ENCODE peak calls at places on chromosomes 5 and 9, in ten cellular contexts. One of them, this sample, is unnamed.

GRCh38 chr5:149283611-149284480 is 12.2 kb downstream of the AFAP1L1 start:
- DNase-seq in CD4-positive, alpha-beta memory T cell: no peak
- DNase-seq in stomach: no peak
- DNase-seq in right atrium auricular region: no peak
- DNase-seq in CD4-positive, CD25-positive, alpha-beta regulatory T cell: no peak
- DNase-seq in brain microvascular endothelial cell: peak
- DNase-seq in GM23338: no peak
- DNase-seq in prostate gland: peak
- DNase-seq in small intestine: no peak
- DNase-seq in heart left ventricle: no peak
- DNase-seq in this sample: no peak

GRCh38 chr5:138972836-138973235 is 97.7 kb upstream of the LRRTM2 start:
- DNase-seq in CD4-positive, alpha-beta memory T cell: no peak
- DNase-seq in stomach: no peak
- DNase-seq in right atrium auricular region: no peak
- DNase-seq in CD4-positive, CD25-positive, alpha-beta regulatory T cell: no peak
- DNase-seq in brain microvascular endothelial cell: no peak
- DNase-seq in GM23338: peak
- DNase-seq in prostate gland: no peak
- DNase-seq in small intestine: no peak
- DNase-seq in heart left ventricle: no peak
- DNase-seq in this sample: no peak

GRCh38 chr5:108727154-108727638 is 20.5 kb upstream of the FER start:
- DNase-seq in CD4-positive, alpha-beta memory T cell: no peak
- DNase-seq in stomach: no peak
- DNase-seq in right atrium auricular region: peak
- DNase-seq in CD4-positive, CD25-positive, alpha-beta regulatory T cell: no peak
- DNase-seq in brain microvascular endothelial cell: no peak
- DNase-seq in GM23338: peak
- DNase-seq in prostate gland: peak
- DNase-seq in small intestine: peak
- DNase-seq in heart left ventricle: peak
- DNase-seq in this sample: peak

GRCh38 chr5:39399135-39400036 is 25.4 kb downstream of the DAB2 start:
- DNase-seq in CD4-positive, alpha-beta memory T cell: no peak
- DNase-seq in stomach: no peak
- DNase-seq in right atrium auricular region: no peak
- DNase-seq in CD4-positive, CD25-positive, alpha-beta regulatory T cell: no peak
- DNase-seq in brain microvascular endothelial cell: peak
- DNase-seq in GM23338: peak
- DNase-seq in prostate gland: no peak
- DNase-seq in small intestine: peak
- DNase-seq in heart left ventricle: no peak
- DNase-seq in this sample: no peak

GRCh38 chr5:60505796-60506195 is 194.2 kb downstream of the DEPDC1B start:
- DNase-seq in CD4-positive, alpha-beta memory T cell: no peak
- DNase-seq in stomach: no peak
- DNase-seq in right atrium auricular region: no peak
- DNase-seq in CD4-positive, CD25-positive, alpha-beta regulatory T cell: no peak
- DNase-seq in brain microvascular endothelial cell: no peak
- DNase-seq in GM23338: no peak
- DNase-seq in prostate gland: no peak
- DNase-seq in small intestine: no peak
- DNase-seq in heart left ventricle: no peak
- DNase-seq in this sample: no peak

GRCh38 chr9:76232861-76233499 is 161.2 kb downstream of the RFK start:
- DNase-seq in CD4-positive, alpha-beta memory T cell: no peak
- DNase-seq in stomach: no peak
- DNase-seq in right atrium auricular region: no peak
- DNase-seq in CD4-positive, CD25-positive, alpha-beta regulatory T cell: no peak
- DNase-seq in brain microvascular endothelial cell: no peak
- DNase-seq in GM23338: no peak
- DNase-seq in prostate gland: no peak
- DNase-seq in small intestine: no peak
- DNase-seq in heart left ventricle: no peak
- DNase-seq in this sample: no peak

GRCh38 chr5:36090033-36090432 is 23.4 kb upstream of the UGT3A2 start:
- DNase-seq in CD4-positive, alpha-beta memory T cell: no peak
- DNase-seq in stomach: no peak
- DNase-seq in right atrium auricular region: no peak
- DNase-seq in CD4-positive, CD25-positive, alpha-beta regulatory T cell: no peak
- DNase-seq in brain microvascular endothelial cell: peak
- DNase-seq in GM23338: peak
- DNase-seq in prostate gland: no peak
- DNase-seq in small intestine: peak
- DNase-seq in heart left ventricle: no peak
- DNase-seq in this sample: no peak

GRCh38 chr5:78727786-78728761 is 79.5 kb upstream of the LHFPL2 start:
- DNase-seq in CD4-positive, alpha-beta memory T cell: no peak
- DNase-seq in stomach: peak
- DNase-seq in right atrium auricular region: no peak
- DNase-seq in CD4-positive, CD25-positive, alpha-beta regulatory T cell: no peak
- DNase-seq in brain microvascular endothelial cell: no peak
- DNase-seq in GM23338: no peak
- DNase-seq in prostate gland: no peak
- DNase-seq in small intestine: peak
- DNase-seq in heart left ventricle: no peak
- DNase-seq in this sample: no peak

GRCh38 chr5:15533124-15533893 is 33.3 kb downstream of the FBXL7 start:
- DNase-seq in CD4-positive, alpha-beta memory T cell: no peak
- DNase-seq in stomach: no peak
- DNase-seq in right atrium auricular region: no peak
- DNase-seq in CD4-positive, CD25-positive, alpha-beta regulatory T cell: no peak
- DNase-seq in brain microvascular endothelial cell: peak
- DNase-seq in GM23338: no peak
- DNase-seq in prostate gland: no peak
- DNase-seq in small intestine: no peak
- DNase-seq in heart left ventricle: no peak
- DNase-seq in this sample: no peak

GRCh38 chr9:105439428-105439827 is 8.4 kb upstream of the FSD1L start:
- DNase-seq in CD4-positive, alpha-beta memory T cell: no peak
- DNase-seq in stomach: no peak
- DNase-seq in right atrium auricular region: no peak
- DNase-seq in CD4-positive, CD25-positive, alpha-beta regulatory T cell: no peak
- DNase-seq in brain microvascular endothelial cell: peak
- DNase-seq in GM23338: no peak
- DNase-seq in prostate gland: no peak
- DNase-seq in small intestine: no peak
- DNase-seq in heart left ventricle: peak
- DNase-seq in this sample: no peak

GRCh38 chr9:7368410-7369292 is 430.9 kb downstream of the DMAC1 start:
- DNase-seq in CD4-positive, alpha-beta memory T cell: no peak
- DNase-seq in stomach: no peak
- DNase-seq in right atrium auricular region: no peak
- DNase-seq in CD4-positive, CD25-positive, alpha-beta regulatory T cell: no peak
- DNase-seq in brain microvascular endothelial cell: no peak
- DNase-seq in GM23338: no peak
- DNase-seq in prostate gland: no peak
- DNase-seq in small intestine: no peak
- DNase-seq in heart left ventricle: peak
- DNase-seq in this sample: no peak

GRCh38 chr5:62037972-62038371 is 268.0 kb upstream of the KIF2A start:
- DNase-seq in CD4-positive, alpha-beta memory T cell: no peak
- DNase-seq in stomach: no peak
- DNase-seq in right atrium auricular region: no peak
- DNase-seq in CD4-positive, CD25-positive, alpha-beta regulatory T cell: no peak
- DNase-seq in brain microvascular endothelial cell: no peak
- DNase-seq in GM23338: no peak
- DNase-seq in prostate gland: no peak
- DNase-seq in small intestine: no peak
- DNase-seq in heart left ventricle: no peak
- DNase-seq in this sample: no peak

GRCh38 chr5:89083791-89084190 is 200.8 kb upstream of the MEF2C start:
- DNase-seq in CD4-positive, alpha-beta memory T cell: no peak
- DNase-seq in stomach: no peak
- DNase-seq in right atrium auricular region: no peak
- DNase-seq in CD4-positive, CD25-positive, alpha-beta regulatory T cell: no peak
- DNase-seq in brain microvascular endothelial cell: peak
- DNase-seq in GM23338: no peak
- DNase-seq in prostate gland: no peak
- DNase-seq in small intestine: no peak
- DNase-seq in heart left ventricle: no peak
- DNase-seq in this sample: no peak

GRCh38 chr9:20364954-20365353 is 257.3 kb downstream of the MLLT3 start:
- DNase-seq in CD4-positive, alpha-beta memory T cell: no peak
- DNase-seq in stomach: no peak
- DNase-seq in right atrium auricular region: no peak
- DNase-seq in CD4-positive, CD25-positive, alpha-beta regulatory T cell: no peak
- DNase-seq in brain microvascular endothelial cell: no peak
- DNase-seq in GM23338: no peak
- DNase-seq in prostate gland: no peak
- DNase-seq in small intestine: no peak
- DNase-seq in heart left ventricle: no peak
- DNase-seq in this sample: no peak

GRCh38 chr9:96217358-96217755 is 84.6 kb downstream of the HSD17B3 start:
- DNase-seq in CD4-positive, alpha-beta memory T cell: no peak
- DNase-seq in stomach: no peak
- DNase-seq in right atrium auricular region: no peak
- DNase-seq in CD4-positive, CD25-positive, alpha-beta regulatory T cell: no peak
- DNase-seq in brain microvascular endothelial cell: peak
- DNase-seq in GM23338: no peak
- DNase-seq in prostate gland: no peak
- DNase-seq in small intestine: peak
- DNase-seq in heart left ventricle: no peak
- DNase-seq in this sample: no peak

GRCh38 chr5:96396878-96397277 is 36.2 kb downstream of the PCSK1 start:
- DNase-seq in CD4-positive, alpha-beta memory T cell: no peak
- DNase-seq in stomach: no peak
- DNase-seq in right atrium auricular region: no peak
- DNase-seq in CD4-positive, CD25-positive, alpha-beta regulatory T cell: no peak
- DNase-seq in brain microvascular endothelial cell: no peak
- DNase-seq in GM23338: no peak
- DNase-seq in prostate gland: no peak
- DNase-seq in small intestine: no peak
- DNase-seq in heart left ventricle: no peak
- DNase-seq in this sample: no peak

GRCh38 chr5:9549941-9550340 is 4.1 kb upstream of the SEMA5A start:
- DNase-seq in CD4-positive, alpha-beta memory T cell: no peak
- DNase-seq in stomach: no peak
- DNase-seq in right atrium auricular region: no peak
- DNase-seq in CD4-positive, CD25-positive, alpha-beta regulatory T cell: no peak
- DNase-seq in brain microvascular endothelial cell: peak
- DNase-seq in GM23338: no peak
- DNase-seq in prostate gland: no peak
- DNase-seq in small intestine: no peak
- DNase-seq in heart left ventricle: no peak
- DNase-seq in this sample: no peak

GRCh38 chr5:98096155-98096554 is 677.3 kb upstream of the RGMB start:
- DNase-seq in CD4-positive, alpha-beta memory T cell: no peak
- DNase-seq in stomach: no peak
- DNase-seq in right atrium auricular region: no peak
- DNase-seq in CD4-positive, CD25-positive, alpha-beta regulatory T cell: no peak
- DNase-seq in brain microvascular endothelial cell: peak
- DNase-seq in GM23338: peak
- DNase-seq in prostate gland: no peak
- DNase-seq in small intestine: no peak
- DNase-seq in heart left ventricle: no peak
- DNase-seq in this sample: no peak

DNA sequence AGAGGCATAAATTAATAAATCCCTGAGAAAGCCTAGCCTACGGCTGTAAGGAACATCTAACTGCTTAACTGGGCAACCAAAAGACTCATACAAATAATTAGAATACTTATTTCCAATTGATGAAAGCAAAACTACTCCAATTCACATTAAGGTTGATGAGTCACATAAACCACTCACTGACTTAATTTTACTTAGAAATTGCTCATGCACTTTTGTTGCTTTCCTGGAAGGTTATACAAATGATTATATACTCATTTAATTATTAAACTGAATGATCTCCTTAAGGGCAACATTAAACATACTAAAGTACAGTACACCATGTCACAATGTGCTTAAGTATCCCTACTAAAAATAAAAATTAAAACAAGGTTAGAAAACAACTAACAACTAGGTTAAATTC is 101.8 kb downstream of the NFIB start:
- DNase-seq in CD4-positive, alpha-beta memory T cell: no peak
- DNase-seq in stomach: no peak
- DNase-seq in right atrium auricular region: no peak
- DNase-seq in CD4-positive, CD25-positive, alpha-beta regulatory T cell: no peak
- DNase-seq in brain microvascular endothelial cell: no peak
- DNase-seq in GM23338: no peak
- DNase-seq in prostate gland: no peak
- DNase-seq in small intestine: peak
- DNase-seq in heart left ventricle: no peak
- DNase-seq in this sample: no peak
- H3K27ac ChIP-seq in CD4-positive, alpha-beta memory T cell: no peak
- H3K27ac ChIP-seq in stomach: peak
- H3K27ac ChIP-seq in right atrium auricular region: no peak
- H3K27ac ChIP-seq in CD4-positive, CD25-positive, alpha-beta regulatory T cell: no peak
- H3K27ac ChIP-seq in brain microvascular endothelial cell: no peak
- H3K27ac ChIP-seq in GM23338: no peak
- H3K27ac ChIP-seq in prostate gland: peak
- H3K27ac ChIP-seq in small intestine: peak
- H3K27ac ChIP-seq in heart left ventricle: no peak
- H3K27ac ChIP-seq in this sample: no peak

GRCh38 chr9:135275163-135275925 is 187.9 kb downstream of the OLFM1 start:
- DNase-seq in CD4-positive, alpha-beta memory T cell: no peak
- DNase-seq in stomach: peak
- DNase-seq in right atrium auricular region: no peak
- DNase-seq in CD4-positive, CD25-positive, alpha-beta regulatory T cell: no peak
- DNase-seq in brain microvascular endothelial cell: no peak
- DNase-seq in GM23338: no peak
- DNase-seq in prostate gland: peak
- DNase-seq in small intestine: no peak
- DNase-seq in heart left ventricle: no peak
- DNase-seq in this sample: peak
- H3K27ac ChIP-seq in CD4-positive, alpha-beta memory T cell: no peak
- H3K27ac ChIP-seq in stomach: peak
- H3K27ac ChIP-seq in right atrium auricular region: no peak
- H3K27ac ChIP-seq in CD4-positive, CD25-positive, alpha-beta regulatory T cell: no peak
- H3K27ac ChIP-seq in brain microvascular endothelial cell: no peak
- H3K27ac ChIP-seq in GM23338: no peak
- H3K27ac ChIP-seq in prostate gland: no peak
- H3K27ac ChIP-seq in small intestine: no peak
- H3K27ac ChIP-seq in heart left ventricle: no peak
- H3K27ac ChIP-seq in this sample: no peak

DNA sequence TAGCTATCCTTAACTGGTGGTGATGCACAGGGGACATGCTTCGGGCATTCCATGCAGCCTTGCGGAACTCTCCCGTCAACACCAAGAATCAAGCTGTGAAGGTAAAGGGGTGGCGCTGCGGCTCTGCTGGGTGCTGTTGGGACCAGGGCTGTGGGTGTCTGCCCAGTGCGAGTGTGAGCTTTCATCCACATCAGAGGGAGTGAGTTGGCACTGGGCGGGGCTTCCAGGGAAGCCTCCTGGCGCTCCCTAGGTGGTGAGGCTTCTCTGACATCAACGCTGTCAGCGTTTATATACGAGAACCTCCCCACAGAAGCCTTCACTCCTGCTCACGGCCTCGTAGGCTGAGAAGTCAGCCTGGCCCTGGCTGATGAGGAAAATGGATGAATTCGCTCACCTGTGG is 11.7 kb downstream of the ARPC5L start:
- DNase-seq in CD4-positive, alpha-beta memory T cell: peak
- DNase-seq in stomach: no peak
- DNase-seq in right atrium auricular region: no peak
- DNase-seq in CD4-positive, CD25-positive, alpha-beta regulatory T cell: no peak
- DNase-seq in brain microvascular endothelial cell: no peak
- DNase-seq in GM23338: no peak
- DNase-seq in prostate gland: no peak
- DNase-seq in small intestine: no peak
- DNase-seq in heart left ventricle: no peak
- DNase-seq in this sample: no peak
- H3K27ac ChIP-seq in CD4-positive, alpha-beta memory T cell: peak
- H3K27ac ChIP-seq in stomach: no peak
- H3K27ac ChIP-seq in right atrium auricular region: no peak
- H3K27ac ChIP-seq in CD4-positive, CD25-positive, alpha-beta regulatory T cell: no peak
- H3K27ac ChIP-seq in brain microvascular endothelial cell: no peak
- H3K27ac ChIP-seq in GM23338: no peak
- H3K27ac ChIP-seq in prostate gland: no peak
- H3K27ac ChIP-seq in small intestine: no peak
- H3K27ac ChIP-seq in heart left ventricle: no peak
- H3K27ac ChIP-seq in this sample: no peak

GRCh38 chr9:89411759-89412158 is 86.2 kb downstream of the SEMA4D start:
- DNase-seq in CD4-positive, alpha-beta memory T cell: no peak
- DNase-seq in stomach: no peak
- DNase-seq in right atrium auricular region: no peak
- DNase-seq in CD4-positive, CD25-positive, alpha-beta regulatory T cell: no peak
- DNase-seq in brain microvascular endothelial cell: no peak
- DNase-seq in GM23338: no peak
- DNase-seq in prostate gland: no peak
- DNase-seq in small intestine: no peak
- DNase-seq in heart left ventricle: no peak
- DNase-seq in this sample: no peak
- H3K27ac ChIP-seq in CD4-positive, alpha-beta memory T cell: peak
- H3K27ac ChIP-seq in stomach: peak
- H3K27ac ChIP-seq in right atrium auricular region: no peak
- H3K27ac ChIP-seq in CD4-positive, CD25-positive, alpha-beta regulatory T cell: peak
- H3K27ac ChIP-seq in brain microvascular endothelial cell: no peak
- H3K27ac ChIP-seq in GM23338: peak
- H3K27ac ChIP-seq in prostate gland: no peak
- H3K27ac ChIP-seq in small intestine: no peak
- H3K27ac ChIP-seq in heart left ventricle: no peak
- H3K27ac ChIP-seq in this sample: peak